ENCODE peak calls at places on chromosomes 7 and 10, in six cellular contexts. S is heart right ventricle; F is stomach; U is upper lobe of right lung; I is CD8-positive, alpha-beta T cell; O is left lung. L is an unnamed sample. For H3K4me1, the result is how much of the 10 kb centered on the place peaks cover.

GRCh38 chr10:31604141-31604540 is 285.1 kb downstream of the ZEB1 start:
- DNase-seq in S (no peak), F (no peak), U (no peak), I (no peak), O (no peak), L (no peak)

GRCh38 chr10:78331391-78331922 is 297.8 kb downstream of the RPS24 start:
- DNase-seq in S (no peak), F (no peak), U (no peak), I (no peak), O (no peak), L (no peak)

GRCh38 chr7:116426428-116427156 is 72.9 kb upstream of the CAV2 start:
- DNase-seq in S (peak), F (peak), U (no peak), I (no peak), O (no peak), L (no peak)

GRCh38 chr10:69958232-69958902 is 94.3 kb upstream of the MACROH2A2 start:
- DNase-seq in S (no peak), F (peak), U (no peak), I (no peak), O (no peak), L (no peak)

GRCh38 chr10:99391346-99391745 is 39.1 kb downstream of the GOT1 start:
- DNase-seq in S (no peak), F (no peak), U (no peak), I (no peak), O (no peak), L (no peak)

GRCh38 chr7:47893238-47893637 is 55.0 kb downstream of the PKD1L1 start:
- DNase-seq in S (no peak), F (no peak), U (no peak), I (no peak), O (no peak), L (no peak)

GRCh38 chr7:122883049-122883670 is 3.1 kb downstream of the CADPS2 start:
- DNase-seq in S (no peak), F (no peak), U (no peak), I (no peak), O (no peak), L (no peak)

GRCh38 chr7:52017802-52018679 is 701.4 kb upstream of the COBL start:
- DNase-seq in S (no peak), F (peak), U (no peak), I (no peak), O (no peak), L (no peak)

GRCh38 chr7:70006411-70006920 is 408.2 kb downstream of the AUTS2 start:
- DNase-seq in S (no peak), F (no peak), U (no peak), I (no peak), O (no peak), L (no peak)

GRCh38 chr10:13704969-13705368 is 118.2 kb downstream of the PRPF18 start:
- DNase-seq in S (no peak), F (no peak), U (no peak), I (no peak), O (no peak), L (no peak)

GRCh38 chr7:119943932-119944600 is 328.9 kb upstream of the KCND2 start:
- DNase-seq in S (no peak), F (no peak), U (no peak), I (no peak), O (no peak), L (no peak)

GRCh38 chr10:129637010-129637409 is 170.0 kb downstream of the MGMT start:
- DNase-seq in S (no peak), F (no peak), U (no peak), I (no peak), O (no peak), L (no peak)

GRCh38 chr10:91287276-91287675 is 66.8 kb downstream of the PCGF5 start:
- DNase-seq in S (no peak), F (peak), U (no peak), I (no peak), O (no peak), L (no peak)

GRCh38 chr7:11707606-11708193 is 124.3 kb downstream of the THSD7A start:
- DNase-seq in S (no peak), F (no peak), U (no peak), I (no peak), O (no peak), L (no peak)

GRCh38 chr7:128827971-128828711 is 2.1 kb upstream of the FLNC start:
- DNase-seq in S (peak), F (no peak), U (no peak), I (no peak), O (no peak), L (no peak)

GRCh38 chr10:95125582-95125981 is 56.3 kb upstream of the CYP2C8 start:
- DNase-seq in S (no peak), F (no peak), U (no peak), I (no peak), O (no peak), L (no peak)

GRCh38 chr7:16318989-16319915 is 102.1 kb downstream of the CRPPA start:
- DNase-seq in S (no peak), F (no peak), U (no peak), I (no peak), O (no peak), L (no peak)

GRCh38 chr7:29764227-29764626 is 42.1 kb upstream of the WIPF3 start:
- DNase-seq in S (no peak), F (peak), U (no peak), I (no peak), O (no peak), L (no peak)

GRCh38 chr7:78327718-78328117 is 529.1 kb downstream of the PHTF2 start:
- DNase-seq in S (no peak), F (no peak), U (no peak), I (no peak), O (no peak), L (no peak)

GRCh38 chr10:69715156-69715898 is 85.3 kb downstream of the FAM241B start:
- DNase-seq in S (no peak), F (no peak), U (no peak), I (no peak), O (no peak), L (no peak)

GRCh38 chr10:48580236-48580635 is 24.6 kb downstream of the ARHGAP22 start:
- DNase-seq in S (no peak), F (no peak), U (no peak), I (no peak), O (no peak), L (no peak)

GRCh38 chr10:63236113-63236935 is 103.2 kb downstream of the NRBF2 start:
- DNase-seq in S (no peak), F (no peak), U (no peak), I (no peak), O (no peak), L (no peak)

GRCh38 chr10:2885956-2886296 is 181.4 kb upstream of the PFKP start:
- DNase-seq in S (no peak), F (no peak), U (no peak), I (no peak), O (no peak), L (no peak)

GRCh38 chr10:73873163-73873842 is 1.1 kb downstream of the CAMK2G start:
- DNase-seq in S (no peak), F (no peak), U (no peak), I (no peak), O (no peak), L (no peak)

GRCh38 chr7:55060690-55061414 is 42.0 kb downstream of the EGFR start:
- DNase-seq in S (no peak), F (no peak), U (no peak), I (no peak), O (no peak), L (no peak)

GRCh38 chr7:8201846-8202441 is 60.0 kb downstream of the ICA1 start:
- DNase-seq in S (no peak), F (no peak), U (no peak), I (no peak), O (no peak), L (no peak)

GRCh38 chr10:48257407-48257961 is 17.0 kb downstream of the FRMPD2 start:
- DNase-seq in S (no peak), F (no peak), U (no peak), I (no peak), O (no peak), L (no peak)

GRCh38 chr10:43958071-43958432 is 309.4 kb upstream of the ZNF32 start:
- DNase-seq in S (no peak), F (no peak), U (no peak), I (no peak), O (no peak), L (no peak)

GRCh38 chr7:64433590-64433989 is 119.8 kb downstream of the ZNF736 start:
- DNase-seq in S (no peak), F (no peak), U (no peak), I (no peak), O (no peak), L (no peak)

GRCh38 chr10:122515588-122516231 is 44.8 kb upstream of the DMBT1 start:
- DNase-seq in S (peak), F (peak), U (no peak), I (peak), O (no peak), L (no peak)

GRCh38 chr10:1609596-1609995 is 127.7 kb downstream of the ADARB2 start:
- DNase-seq in S (no peak), F (no peak), U (no peak), I (no peak), O (no peak), L (no peak)

DNA sequence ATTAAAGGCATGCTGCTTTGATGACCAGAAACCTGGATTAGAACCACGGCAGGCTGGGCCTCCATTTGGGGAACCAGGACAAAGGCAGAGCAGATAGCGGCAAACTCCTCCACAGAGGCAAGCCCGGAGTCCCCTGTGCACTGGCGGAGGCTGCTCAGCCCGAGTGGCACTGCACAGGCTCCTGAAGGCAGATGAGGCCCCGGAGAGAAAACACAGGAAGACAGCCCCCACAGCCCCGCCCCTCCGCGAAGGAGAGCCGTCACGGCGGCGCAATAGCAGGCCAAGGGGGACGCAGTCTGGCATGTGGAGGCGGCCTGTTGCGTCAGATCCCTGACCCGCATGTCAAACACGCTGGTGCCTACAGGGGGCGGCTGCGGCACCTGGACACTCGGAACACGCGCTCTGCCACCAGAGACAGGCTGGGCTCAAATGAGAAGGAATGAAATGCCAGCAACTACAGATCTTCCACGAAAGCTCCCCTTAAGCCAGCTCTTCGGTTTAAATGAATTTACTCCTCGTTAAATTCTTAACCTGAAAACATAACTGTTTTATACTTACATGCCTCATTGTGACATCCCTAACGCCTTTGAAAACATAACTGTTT is 128.5 kb downstream of the MAD1L1 start:
- DNase-seq in S (peak), F (peak), U (peak), I (peak), O (peak), L (no peak)
- H3K4me1 ChIP-seq in S (under half), F (under half), U (under half), I (under half), O (under half), L (under half)

GRCh38 chr10:32951111-32951510 is 6.9 kb downstream of the ITGB1 start:
- DNase-seq in S (no peak), F (no peak), U (no peak), I (no peak), O (no peak), L (no peak)
- H3K4me1 ChIP-seq in S (half or more), F (half or more), U (half or more), I (under half), O (half or more), L (under half)

GRCh38 chr7:5694221-5694754 is 87.2 kb downstream of the RNF216 start:
- DNase-seq in S (no peak), F (no peak), U (no peak), I (no peak), O (no peak), L (no peak)
- H3K4me1 ChIP-seq in S (half or more), F (half or more), U (half or more), I (half or more), O (half or more), L (half or more)

GRCh38 chr7:141359740-141360413 is 191.3 kb upstream of the AGK start:
- DNase-seq in S (no peak), F (no peak), U (no peak), I (no peak), O (no peak), L (no peak)

GRCh38 chr7:141361965-141362364 is 189.2 kb upstream of the AGK start:
- DNase-seq in S (no peak), F (no peak), U (no peak), I (no peak), O (no peak), L (no peak)

GRCh38 chr7:141360414-141360760 is 190.8 kb upstream of the AGK start:
- DNase-seq in S (no peak), F (no peak), U (no peak), I (no peak), O (no peak), L (no peak)

GRCh38 chr7:141362580-141363435 is 188.4 kb upstream of the AGK start:
- DNase-seq in S (peak), F (no peak), U (no peak), I (no peak), O (no peak), L (no peak)

DNA sequence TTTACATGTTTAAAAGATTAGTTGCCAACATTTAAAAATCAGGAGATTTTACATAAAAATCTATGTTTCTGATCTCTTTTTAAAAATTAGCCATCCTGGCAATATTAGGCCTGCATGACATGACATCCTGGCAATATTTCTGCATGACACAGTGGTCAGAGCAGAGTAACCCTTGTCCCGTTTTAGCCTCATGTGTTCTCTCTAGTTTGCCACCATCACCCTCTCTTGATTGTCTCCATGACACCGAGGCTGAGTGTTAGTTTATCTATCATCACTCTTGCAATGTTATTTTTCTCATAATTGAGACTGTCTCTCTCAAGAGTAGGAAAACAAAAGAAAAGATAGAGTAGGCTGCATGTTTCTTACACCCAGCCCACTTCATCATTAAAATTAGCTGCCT is 189.7 kb upstream of the AGK start:
- DNase-seq in S (no peak), F (no peak), U (no peak), I (no peak), O (no peak), L (no peak)
- H3K4me1 ChIP-seq in S (under half), F (under half), U (under half), I (under half), O (under half), L (under half)

L was measured in esophagus squamous epithelium.